ENCODE peak calls at places on chromosomes 5 and 9, in six cellular contexts. E, U, Q, P, T and H are unnamed samples.

GRCh38 chr5:64693636-64694035 is 3.3 kb downstream of the SHISAL2B start:
- DNase-seq in E (no peak), Q (no peak), U (no peak), P (no peak), T (no peak), H (no peak)

GRCh38 chr9:136923881-136924280 is 20.7 kb downstream of the FBXW5 start:
- DNase-seq in T (no peak), E (no peak), P (no peak), U (no peak), Q (no peak), H (no peak)

GRCh38 chr5:203246-203645 is 12.0 kb downstream of the LRRC14B start:
- DNase-seq in E (no peak), U (no peak), Q (no peak), T (no peak), P (no peak), H (no peak)

GRCh38 chr5:133758641-133759040 is 146.3 kb upstream of the FSTL4 start:
- DNase-seq in P (no peak), Q (peak), T (no peak), E (no peak), U (no peak), H (no peak)

GRCh38 chr5:176677209-176677931 is 30.1 kb downstream of the TSPAN17 start:
- DNase-seq in E (no peak), P (peak), T (no peak), U (no peak), Q (no peak), H (no peak)

GRCh38 chr5:6256901-6257300 is 121.4 kb downstream of the MED10 start:
- DNase-seq in E (no peak), T (no peak), U (no peak), P (no peak), Q (no peak), H (no peak)

GRCh38 chr9:93226819-93227218 is 42.9 kb downstream of the WNK2 start:
- DNase-seq in T (no peak), U (no peak), P (no peak), Q (no peak), E (no peak), H (no peak)

GRCh38 chr9:17082343-17082742 is 52.5 kb upstream of the CNTLN start:
- DNase-seq in U (peak), E (peak), P (peak), Q (no peak), T (peak), H (no peak)

GRCh38 chr9:124486778-124487490 is 20.3 kb downstream of the NR5A1 start:
- DNase-seq in U (no peak), Q (no peak), E (no peak), P (no peak), T (no peak), H (no peak)

GRCh38 chr5:133434336-133434735 is 178.0 kb downstream of the FSTL4 start:
- DNase-seq in E (no peak), T (no peak), Q (no peak), P (no peak), U (no peak), H (no peak)

GRCh38 chr9:77384406-77384805 is 207.1 kb downstream of the VPS13A start:
- DNase-seq in P (peak), Q (no peak), E (peak), T (peak), U (no peak), H (no peak)

GRCh38 chr5:122093415-122093814 is 15.4 kb upstream of the LOX start:
- DNase-seq in U (no peak), P (peak), E (peak), Q (no peak), T (peak), H (no peak)

GRCh38 chr5:60929024-60929423 is 15.8 kb downstream of the ERCC8 start:
- DNase-seq in E (peak), Q (no peak), U (no peak), P (no peak), T (peak), H (no peak)
- TF ChIP-seq CTCF in E (peak), Q (no peak), U (peak), P (peak), T (peak), H (peak)

GRCh38 chr5:66567474-66567873 is 28.7 kb upstream of the MAST4 start:
- DNase-seq in E (no peak), T (no peak), P (no peak), Q (no peak), U (no peak), H (no peak)
- TF ChIP-seq CTCF in E (no peak), T (no peak), P (no peak), Q (no peak), U (no peak), H (no peak)

GRCh38 chr5:157870837-157871834 is 12.2 kb upstream of the CLINT1 start:
- DNase-seq in T (peak), P (peak), U (no peak), E (peak), Q (no peak), H (no peak)
- TF ChIP-seq CTCF in T (peak), P (peak), U (peak), E (peak), Q (no peak), H (no peak)

GRCh38 chr9:117541192-117541591 is 126.3 kb upstream of the ASTN2 start:
- DNase-seq in Q (no peak), T (no peak), U (no peak), P (no peak), E (no peak), H (no peak)
- TF ChIP-seq CTCF in Q (no peak), T (no peak), U (no peak), P (no peak), E (no peak), H (no peak)

GRCh38 chr5:59569608-59570334 is 323.8 kb downstream of the PDE4D start:
- DNase-seq in E (no peak), T (no peak), Q (no peak), P (no peak), U (no peak), H (no peak)
- TF ChIP-seq CTCF in E (no peak), T (no peak), Q (no peak), P (no peak), U (no peak), H (no peak)